ENCODE peak calls at places on chromosomes 16 and 17, in five cellular contexts. X, S, H, E and W are unnamed samples.

GRCh38 chr16:79929260-79929977 is 328.9 kb upstream of the MAF start:
- DNase-seq in X (no peak), S (no peak), H (no peak), E (no peak), W (no peak)

GRCh38 chr16:85704011-85704410 is 15.3 kb upstream of the GINS2 start:
- DNase-seq in X (no peak), S (no peak), H (no peak), E (no peak), W (no peak)

GRCh38 chr17:10649031-10649430 is 8.1 kb downstream of the MYH3 start:
- DNase-seq in X (peak; percentile 59), S (no peak), H (no peak), E (no peak), W (no peak)

GRCh38 chr17:74332763-74333220 is 6.8 kb downstream of the KIF19 start:
- DNase-seq in X (no peak), S (peak; percentile 40), H (no peak), E (no peak), W (no peak)

GRCh38 chr17:6823011-6823442 is 8.5 kb downstream of the TEKT1 start:
- DNase-seq in X (peak; percentile 75), S (no peak), H (no peak), E (no peak), W (no peak)

GRCh38 chr17:2023692-2024571 is 1.2 kb downstream of the RTN4RL1 start:
- DNase-seq in X (peak; percentile 33), S (peak; percentile 99), H (peak; percentile 57), E (peak; percentile 70), W (peak; percentile 79)

GRCh38 chr16:49019826-49020401 is 261.7 kb downstream of the CBLN1 start:
- DNase-seq in X (peak; percentile 50), S (no peak), H (no peak), E (no peak), W (no peak)

GRCh38 chr16:14511798-14512131 is 118.3 kb downstream of the PARN start:
- DNase-seq in X (peak; percentile 34), S (no peak), H (no peak), E (no peak), W (no peak)

GRCh38 chr16:59170065-59170712 is 436.1 kb upstream of the GOT2 start:
- DNase-seq in X (no peak), S (no peak), H (no peak), E (no peak), W (no peak)

GRCh38 chr17:78883533-78884131 is 19.4 kb downstream of the CEP295NL start:
- DNase-seq in X (peak; percentile 95), S (peak; percentile 90), H (no peak), E (peak; percentile 87), W (peak; percentile 94)

GRCh38 chr17:78337244-78338109 is 22.4 kb downstream of the SOCS3 start:
- DNase-seq in X (peak; percentile 79), S (no peak), H (no peak), E (no peak), W (no peak)

GRCh38 chr16:85072947-85073346 is 39.3 kb downstream of the CIBAR2 start:
- DNase-seq in X (peak; percentile 55), S (no peak), H (no peak), E (no peak), W (no peak)

GRCh38 chr17:80968602-80969029 is 23.0 kb upstream of the CHMP6 start:
- DNase-seq in X (peak; percentile 53), S (no peak), H (no peak), E (peak; percentile 83), W (peak; percentile 83)

GRCh38 chr17:77852666-77853207 is 105.8 kb upstream of the TNRC6C start:
- DNase-seq in X (no peak), S (no peak), H (no peak), E (no peak), W (no peak)

GRCh38 chr17:57892820-57893595 is 43.2 kb upstream of the MRPS23 start:
- DNase-seq in X (peak; percentile 97), S (peak; percentile 80), H (no peak), E (peak; percentile 84), W (peak; percentile 98)
- TF ChIP-seq CTCF in X (no peak), S (no peak), H (peak; percentile 28), E (no peak), W (no peak)

GRCh38 chr17:28346199-28346580 is 10.6 kb downstream of the TNFAIP1 start:
- DNase-seq in X (peak; percentile 72), S (peak; percentile 26), H (no peak), E (no peak), W (no peak)
- H3K36me3 ChIP-seq in X (peaks cover 45% of the 10 kb centered on the region), S (no peaks in the 10 kb centered on the region), H (peaks cover 56% of the 10 kb centered on the region), E (no peaks in the 10 kb centered on the region), W (peaks cover 81% of the 10 kb centered on the region)

DNA sequence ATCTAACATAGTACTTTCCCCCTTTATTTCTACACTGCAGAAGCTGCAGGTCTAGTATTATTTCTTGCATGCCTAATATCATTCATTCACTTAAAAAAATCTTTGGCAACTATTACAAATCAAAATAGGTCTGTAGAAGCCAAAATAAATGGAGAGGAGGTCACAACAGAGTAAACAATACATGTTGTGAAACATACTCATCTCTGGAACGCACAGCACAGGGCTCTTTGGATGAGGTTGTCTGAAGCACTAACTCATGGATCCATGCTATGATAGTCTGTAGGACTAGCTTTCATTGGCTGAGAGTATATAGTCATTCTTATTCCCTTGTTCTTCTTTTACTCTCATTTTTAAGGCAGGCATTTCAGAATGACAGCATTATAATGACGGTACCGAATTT is 21.3 kb downstream of the MYO1D start:
- DNase-seq in X (no peak), S (no peak), H (no peak), E (no peak), W (no peak)
- H3K4me1 ChIP-seq in X (no peaks in the 10 kb centered on the region), S (no peaks in the 10 kb centered on the region), H (no peaks in the 10 kb centered on the region), E (peaks cover 3% of the 10 kb centered on the region), W (peaks cover 38% of the 10 kb centered on the region)

DNA sequence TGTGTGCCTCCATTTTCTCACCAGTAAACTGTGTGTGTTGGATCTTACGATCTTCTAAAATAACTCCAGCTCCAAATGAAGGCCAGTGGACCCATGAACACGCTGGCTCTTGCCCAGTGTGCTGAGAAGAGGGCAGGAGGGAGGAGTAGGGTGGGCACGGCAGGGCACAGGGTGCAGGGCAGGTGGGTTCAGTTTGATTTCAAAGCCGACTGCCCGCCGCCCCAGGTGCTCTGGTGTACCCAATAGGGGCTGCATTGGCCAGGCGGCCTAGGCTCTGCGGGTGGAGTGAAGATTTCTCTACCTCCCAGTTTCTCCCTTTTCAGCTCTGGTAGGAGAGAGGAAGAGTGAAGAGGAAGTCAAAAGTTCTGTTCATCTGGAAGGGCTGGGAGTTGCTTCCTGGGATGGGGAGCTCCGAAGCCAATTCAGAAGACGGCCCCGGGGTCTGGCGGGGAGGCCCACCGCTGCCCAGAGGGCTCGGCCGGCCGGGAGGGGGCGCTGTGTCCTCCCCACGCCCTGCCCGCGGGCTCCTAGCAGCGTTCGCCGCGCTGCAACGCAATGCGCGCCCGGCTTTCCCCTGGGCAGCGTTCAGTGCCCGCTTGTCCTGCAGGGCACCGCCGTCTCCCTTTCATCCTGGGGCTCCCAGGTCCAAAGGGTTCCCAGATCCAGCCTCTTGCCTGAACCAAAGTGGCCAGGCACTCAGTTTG is 1.1 kb upstream of the CRHR1 start:
- DNase-seq in X (no peak), S (peak; percentile 90), H (no peak), E (no peak), W (no peak)
- TF ChIP-seq CTCF in X (no peak), S (peak; percentile 81), H (no peak), E (no peak), W (peak; percentile 26)

DNA sequence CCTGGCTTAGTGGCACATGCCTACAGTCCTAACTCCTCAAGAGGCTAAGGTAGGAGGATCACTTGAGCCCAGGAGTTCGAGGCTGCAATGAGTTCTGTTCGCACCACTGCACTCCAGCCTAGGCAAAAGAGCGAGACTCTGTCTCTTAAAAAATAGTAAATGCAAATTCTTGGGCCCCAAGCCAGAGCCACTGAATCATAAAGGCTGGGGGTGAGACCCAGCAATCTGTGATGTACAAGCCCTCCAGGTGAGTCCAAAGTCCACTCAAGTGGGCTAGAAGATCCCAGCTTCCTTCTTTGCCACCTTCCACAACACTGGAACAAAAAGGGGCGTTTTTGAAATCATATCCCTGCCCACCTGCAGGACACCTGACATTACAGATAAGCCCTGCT is 16.9 kb downstream of the TRIM25 start:
- DNase-seq in X (no peak), S (no peak), H (no peak), E (no peak), W (peak; percentile 27)
- H3K36me3 ChIP-seq in X (peaks cover 41% of the 10 kb centered on the region), S (no peaks in the 10 kb centered on the region), H (peaks cover 59% of the 10 kb centered on the region), E (peaks cover 2% of the 10 kb centered on the region), W (peaks cover 87% of the 10 kb centered on the region)

DNA sequence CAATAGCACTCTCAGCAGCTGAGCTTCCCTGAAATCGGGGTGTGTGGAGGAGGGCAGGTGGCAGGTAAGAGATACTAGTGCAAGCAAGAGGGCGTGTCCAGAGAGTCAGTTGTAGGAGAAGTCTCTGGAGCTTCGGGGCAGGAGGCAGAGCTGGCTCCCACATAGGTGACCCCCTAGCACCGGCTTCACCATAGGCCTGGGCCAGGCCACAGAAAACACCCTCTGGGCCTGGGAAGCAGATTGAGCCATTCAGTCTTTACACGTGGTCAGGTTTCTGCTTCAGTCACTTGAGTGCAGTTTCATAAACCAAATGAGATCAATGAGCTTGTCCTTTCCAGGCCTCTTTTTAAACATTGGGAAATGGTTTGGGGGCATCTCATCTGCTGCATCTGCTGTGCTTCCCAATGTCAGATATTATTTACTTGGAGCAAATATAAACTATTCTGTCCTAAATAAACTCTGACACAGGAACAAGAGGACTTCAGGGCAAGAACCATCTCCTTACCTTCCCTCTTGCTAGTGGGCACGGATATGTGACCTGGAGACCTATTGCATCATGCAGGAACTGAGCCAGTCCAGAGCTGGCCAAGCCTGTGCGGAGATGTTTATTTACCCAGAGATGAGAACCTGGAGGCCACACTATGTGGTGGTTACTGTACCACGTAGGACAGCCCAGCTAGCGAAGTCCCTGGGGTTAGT is 16.1 kb downstream of the CCR7 start:
- DNase-seq in X (peak; percentile 86), S (no peak), H (no peak), E (no peak), W (no peak)
- H3K4me1 ChIP-seq in X (peaks cover 52% of the 10 kb centered on the region), S (peaks cover 17% of the 10 kb centered on the region), H (peaks cover 88% of the 10 kb centered on the region), E (peaks cover 46% of the 10 kb centered on the region), W (peaks cover 4% of the 10 kb centered on the region)

GRCh38 chr17:57832299-57832698 is 17.5 kb downstream of the MRPS23 start:
- DNase-seq in X (no peak), S (no peak), H (no peak), E (no peak), W (no peak)

GRCh38 chr17:57834146-57834741 is 15.6 kb downstream of the MRPS23 start:
- DNase-seq in X (peak; percentile 34), S (peak; percentile 51), H (no peak), E (no peak), W (peak; percentile 96)

GRCh38 chr17:57835333-57835900 is 14.4 kb downstream of the MRPS23 start:
- DNase-seq in X (no peak), S (no peak), H (no peak), E (no peak), W (no peak)

GRCh38 chr17:57832711-57833596 is 16.9 kb downstream of the MRPS23 start:
- DNase-seq in X (peak; percentile 63), S (peak; percentile 88), H (peak; percentile 67), E (peak; percentile 66), W (no peak)

GRCh38 chr17:57833597-57833939 is 16.3 kb downstream of the MRPS23 start:
- DNase-seq in X (no peak), S (no peak), H (no peak), E (no peak), W (no peak)
- TF ChIP-seq CTCF in X (no peak), S (no peak), H (peak; percentile 61), E (no peak), W (no peak)